ENCODE peak calls at places on chromosome 15, in five cellular contexts. J is GM23338, K is Panc1, L is suprapubic skin, X is prostate gland. H is an unnamed sample. For H3K36me3, the result is how much of the 10 kb centered on the place peaks cover.

GRCh38 chr15:25245801-25246622 is 192.8 kb downstream of the UBE3A start:
- DNase-seq in X (peak), K (no peak), J (no peak), L (peak), H (peak)

GRCh38 chr15:50181206-50181982 is 602 bp upstream of the SLC27A2 start:
- DNase-seq in X (no peak), K (no peak), J (peak), L (no peak), H (no peak)

GRCh38 chr15:53209396-53210042 is 419.4 kb upstream of the ONECUT1 start:
- DNase-seq in L (no peak), X (no peak), K (no peak), J (no peak), H (no peak)

GRCh38 chr15:52228928-52229327 is 37.7 kb upstream of the GNB5 start:
- DNase-seq in J (peak), K (no peak), X (no peak), L (no peak), H (peak)

GRCh38 chr15:65069179-65069578 is 1.4 kb upstream of the RASL12 start:
- DNase-seq in L (no peak), J (no peak), K (no peak), X (no peak), H (no peak)

GRCh38 chr15:36358094-36358961 is 221.1 kb upstream of the CDIN1 start:
- DNase-seq in J (no peak), K (no peak), L (no peak), X (no peak), H (no peak)

GRCh38 chr15:39934415-39935044 is 615 bp downstream of the EIF2AK4 start:
- DNase-seq in J (no peak), L (no peak), X (no peak), K (no peak), H (no peak)

GRCh38 chr15:69903476-69904295 is 194.0 kb downstream of the TLE3 start:
- DNase-seq in L (no peak), J (no peak), K (no peak), X (no peak), H (no peak)

GRCh38 chr15:31822463-31822862 is 207.9 kb upstream of the CHRNA7 start:
- DNase-seq in L (no peak), J (no peak), X (no peak), K (no peak), H (no peak)

GRCh38 chr15:78149805-78150751 is 916 bp downstream of the IDH3A start:
- DNase-seq in X (no peak), J (peak), K (no peak), L (no peak), H (no peak)

DNA sequence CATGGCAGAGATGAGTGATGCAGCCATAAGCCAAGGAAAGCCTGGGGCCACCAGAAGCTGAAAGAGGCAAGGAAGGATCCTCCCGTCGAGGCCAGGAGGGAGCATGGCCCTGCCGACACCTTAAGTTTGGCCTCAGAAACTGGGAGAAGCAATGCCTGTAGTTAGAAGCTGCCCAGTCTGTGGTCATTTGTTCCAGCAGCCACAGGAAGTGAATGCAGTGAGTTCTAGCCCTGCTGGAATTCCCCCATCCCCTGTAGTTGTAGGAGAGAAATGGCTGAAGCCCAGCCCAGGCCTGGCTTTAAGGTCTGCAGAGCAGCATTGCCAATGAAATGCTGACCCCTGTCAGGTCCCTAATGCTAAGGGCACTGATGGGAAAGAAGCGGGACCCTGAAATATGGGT is 12.2 kb upstream of the CHSY1 start:
- DNase-seq in J (no peak), L (no peak), X (no peak), K (no peak), H (no peak)
- TF ChIP-seq POLR2AphosphoS5 in J (no peak), L (no peak), X (no peak), K (no peak), H (no peak)

DNA sequence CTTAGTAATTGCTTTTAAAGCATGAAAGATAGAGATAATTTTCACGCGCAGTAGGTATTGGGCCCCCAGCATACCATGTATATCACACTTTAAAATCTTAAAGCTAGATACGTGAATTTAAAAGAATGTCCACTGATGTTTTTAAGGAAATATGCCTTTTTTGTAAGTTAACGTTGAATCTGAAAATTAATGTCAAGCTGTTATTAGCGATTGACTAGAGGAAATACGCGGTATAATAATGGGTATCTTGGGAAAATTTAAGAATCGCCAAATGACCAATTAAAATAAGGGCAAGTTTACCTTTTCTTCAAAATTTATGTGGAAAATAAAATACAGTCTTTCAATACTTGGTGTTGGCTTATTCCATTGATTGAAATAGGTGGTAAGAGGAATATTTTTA is 13.3 kb upstream of the CHD2 start:
- DNase-seq in K (no peak), L (no peak), J (no peak), X (no peak), H (no peak)
- H3K36me3 ChIP-seq in K (half or more), L (under half), J (under half), X (under half), H (half or more)

DNA sequence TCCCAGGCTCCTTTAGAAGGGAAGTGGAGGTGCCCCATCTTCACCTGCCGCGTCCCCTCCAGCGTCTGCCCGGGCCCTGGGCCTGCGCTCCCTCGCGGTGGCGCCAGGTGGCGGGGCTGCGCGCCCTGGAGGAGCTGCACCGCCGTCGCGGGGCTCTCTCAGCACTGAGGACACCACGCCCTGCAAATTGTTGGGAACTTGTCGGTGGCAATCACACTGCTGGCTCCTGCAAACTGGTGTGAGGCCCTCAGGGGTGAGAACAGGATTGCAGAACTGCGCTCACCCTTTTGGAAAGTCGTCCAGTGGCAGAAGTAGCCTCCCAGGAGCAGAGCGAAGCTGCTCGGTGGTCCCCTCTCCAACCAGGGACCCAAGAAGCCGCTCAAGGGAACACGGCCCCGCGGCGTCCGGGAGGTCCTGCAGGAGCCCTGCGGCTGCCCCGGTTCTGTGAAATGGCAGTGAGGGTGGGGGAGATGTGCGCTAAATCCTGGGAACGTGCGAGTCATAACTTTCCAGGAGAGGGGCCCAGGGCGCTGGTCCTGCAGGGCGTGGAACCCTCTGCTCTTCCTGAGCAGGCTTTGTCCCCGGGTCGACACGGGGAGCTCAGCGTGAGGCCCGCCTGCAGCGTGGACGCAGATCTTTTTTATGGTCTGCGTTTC is 995 bp upstream of the LRRK1 start:
- DNase-seq in K (peak), X (peak), L (peak), J (peak), H (peak)
- TF ChIP-seq POLR2AphosphoS5 in K (peak), X (peak), L (no peak), J (no peak), H (peak)

DNA sequence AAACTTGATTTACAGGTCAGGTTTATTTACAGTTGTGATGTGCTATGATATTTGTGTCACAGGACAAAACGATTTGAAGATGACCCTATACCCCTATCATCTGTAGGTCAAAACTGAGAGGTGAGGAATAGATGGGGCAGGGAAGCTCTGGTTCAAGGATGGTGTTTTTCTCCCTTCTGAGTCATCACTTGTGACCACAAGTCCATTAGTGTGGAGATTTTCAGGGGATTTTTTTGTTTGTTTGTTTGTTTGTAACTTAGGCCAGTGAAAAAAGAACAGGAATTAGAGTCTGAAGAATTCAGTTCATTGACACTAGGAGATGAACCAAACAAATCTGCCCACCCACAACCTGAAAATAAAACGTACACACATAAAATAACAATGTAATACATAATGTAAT is 62.7 kb upstream of the FAM98B start:
- DNase-seq in L (no peak), K (no peak), J (no peak), X (no peak), H (no peak)
- H3K36me3 ChIP-seq in L (under half), K (under half), J (under half), X (under half), H (under half)

GRCh38 chr15:84944311-84944710 is 37.3 kb upstream of the PDE8A start:
- DNase-seq in L (no peak), K (no peak), J (no peak), X (no peak), H (no peak)

GRCh38 chr15:84942456-84942855 is 39.2 kb upstream of the PDE8A start:
- DNase-seq in J (no peak), L (no peak), X (no peak), K (no peak), H (no peak)

GRCh38 chr15:84938726-84939125 is 42.9 kb upstream of the PDE8A start:
- DNase-seq in J (no peak), L (no peak), X (no peak), K (no peak), H (no peak)

GRCh38 chr15:84937144-84937543 is 44.5 kb upstream of the PDE8A start:
- DNase-seq in L (no peak), J (no peak), K (no peak), X (no peak), H (no peak)

GRCh38 chr15:84940399-84940798 is 41.3 kb upstream of the PDE8A start:
- DNase-seq in X (no peak), J (no peak), L (no peak), K (no peak), H (no peak)
- TF ChIP-seq POLR2AphosphoS5 in X (no peak), J (no peak), L (no peak), K (no peak), H (no peak)

GRCh38 chr15:90761629-90762028 is 44.5 kb downstream of the BLM start:
- DNase-seq in L (no peak), X (no peak), J (peak), K (no peak), H (no peak)

GRCh38 chr15:90762109-90762508 is 45.0 kb downstream of the BLM start:
- DNase-seq in X (no peak), K (no peak), J (peak), L (peak), H (peak)

GRCh38 chr15:90765489-90765888 is 48.3 kb downstream of the BLM start:
- DNase-seq in K (no peak), L (no peak), J (no peak), X (no peak), H (no peak)

GRCh38 chr15:90765966-90766365 is 48.8 kb downstream of the BLM start:
- DNase-seq in K (no peak), X (no peak), J (no peak), L (no peak), H (no peak)

GRCh38 chr15:90763700-90764099 is 46.6 kb downstream of the BLM start:
- DNase-seq in L (no peak), K (no peak), X (no peak), J (no peak), H (no peak)
- H3K36me3 ChIP-seq in L (under half), K (under half), X (under half), J (under half), H (under half)

GRCh38 chr15:76162050-76162425 is 102.3 kb downstream of the TMEM266 start:
- DNase-seq in X (no peak), L (no peak), J (no peak), K (no peak), H (no peak)
- TF ChIP-seq POLR2AphosphoS5 in X (no peak), L (no peak), J (no peak), K (no peak), H (no peak)

GRCh38 chr15:60381148-60381788 is 16.5 kb downstream of the ANXA2 start:
- DNase-seq in J (no peak), L (no peak), X (no peak), K (no peak), H (no peak)
- H3K36me3 ChIP-seq in J (under half), L (half or more), X (under half), K (half or more), H (under half)

H was measured in spleen.